ENCODE peak calls at places on chromosomes 1 and 21, in seven cellular contexts. I, T, C, L, U, V and A are unnamed samples.

GRCh38 chr1:17732475-17732874 is 22.7 kb upstream of the ACTL8 start:
- DNase-seq in I (no peak), T (no peak), C (no peak), L (no peak), U (no peak), V (no peak), A (no peak)

GRCh38 chr1:14706656-14707055 is 108.2 kb downstream of the KAZN start:
- DNase-seq in I (no peak), T (no peak), C (no peak), L (no peak), U (no peak), V (no peak), A (no peak)

GRCh38 chr1:117612517-117613248 is 6.8 kb downstream of the TENT5C start:
- DNase-seq in I (no peak), T (no peak), C (no peak), L (peak), U (no peak), V (peak), A (peak)

GRCh38 chr1:59128239-59128736 is 168.6 kb upstream of the FGGY start:
- DNase-seq in I (no peak), T (no peak), C (no peak), L (no peak), U (no peak), V (no peak), A (no peak)

GRCh38 chr1:203671047-203671446 is 44.4 kb downstream of the ATP2B4 start:
- DNase-seq in I (no peak), T (no peak), C (no peak), L (no peak), U (no peak), V (no peak), A (no peak)

GRCh38 chr1:121458291-121459048 is 273.7 kb downstream of the SRGAP2C start:
- DNase-seq in I (no peak), T (no peak), C (no peak), L (no peak), U (no peak), V (no peak), A (no peak)

GRCh38 chr1:221961532-221962292 is 219.8 kb upstream of the DUSP10 start:
- DNase-seq in I (no peak), T (no peak), C (peak), L (peak), U (no peak), V (peak), A (peak)

GRCh38 chr1:208207388-208208131 is 36.6 kb downstream of the PLXNA2 start:
- DNase-seq in I (peak), T (peak), C (peak), L (no peak), U (peak), V (no peak), A (no peak)

GRCh38 chr1:109892476-109893368 is 17.9 kb upstream of the CSF1 start:
- DNase-seq in I (no peak), T (no peak), C (no peak), L (peak), U (no peak), V (no peak), A (no peak)

GRCh38 chr1:15089244-15089992 is 64.1 kb upstream of the TMEM51 start:
- DNase-seq in I (peak), T (no peak), C (no peak), L (no peak), U (no peak), V (no peak), A (no peak)

GRCh38 chr1:92013923-92014322 is 15.9 kb upstream of the EPHX4 start:
- DNase-seq in I (no peak), T (no peak), C (no peak), L (no peak), U (no peak), V (no peak), A (no peak)

GRCh38 chr1:114274621-114275317 is 121.1 kb upstream of the SYT6 start:
- DNase-seq in I (no peak), T (no peak), C (no peak), L (no peak), U (no peak), V (no peak), A (no peak)

GRCh38 chr1:147243228-147243685 is 773 bp downstream of the CHD1L start:
- DNase-seq in I (no peak), T (no peak), C (peak), L (no peak), U (peak), V (no peak), A (peak)

GRCh38 chr1:226061793-226062557 is 541 bp upstream of the H3-3A start:
- DNase-seq in I (peak), T (peak), C (peak), L (peak), U (peak), V (no peak), A (peak)

GRCh38 chr1:156908955-156909354 is 11.5 kb upstream of the LRRC71 start:
- DNase-seq in I (no peak), T (no peak), C (no peak), L (no peak), U (no peak), V (no peak), A (no peak)

GRCh38 chr1:183281039-183281438 is 95.0 kb downstream of the LAMC2 start:
- DNase-seq in I (no peak), T (peak), C (no peak), L (peak), U (peak), V (peak), A (no peak)

GRCh38 chr1:210691039-210691438 is 362.3 kb downstream of the HHAT start:
- DNase-seq in I (no peak), T (no peak), C (no peak), L (no peak), U (no peak), V (no peak), A (no peak)

GRCh38 chr1:34611571-34611970 is 143.3 kb upstream of the GJB5 start:
- DNase-seq in I (no peak), T (no peak), C (no peak), L (no peak), U (no peak), V (no peak), A (no peak)

GRCh38 chr1:79396901-79397300 is 390.4 kb upstream of the ADGRL4 start:
- DNase-seq in I (no peak), T (no peak), C (no peak), L (no peak), U (no peak), V (no peak), A (no peak)

GRCh38 chr21:22535630-22536029 is 1537.4 kb downstream of the NCAM2 start:
- DNase-seq in I (no peak), T (peak), C (no peak), L (no peak), U (no peak), V (no peak), A (no peak)

GRCh38 chr1:10459185-10459584 is 9.4 kb downstream of the CORT start:
- DNase-seq in I (peak), T (no peak), C (peak), L (peak), U (no peak), V (peak), A (peak)

GRCh38 chr1:234553241-234554156 is 56.5 kb downstream of the IRF2BP2 start:
- DNase-seq in I (no peak), T (no peak), C (no peak), L (no peak), U (no peak), V (no peak), A (no peak)

GRCh38 chr1:68313736-68314594 is 81.6 kb upstream of the WLS start:
- DNase-seq in I (no peak), T (no peak), C (no peak), L (no peak), U (no peak), V (no peak), A (no peak)

GRCh38 chr21:16587141-16587570 is 857.4 kb downstream of the USP25 start:
- DNase-seq in I (peak), T (peak), C (peak), L (peak), U (peak), V (no peak), A (no peak)

GRCh38 chr1:110060034-110060661 is 10.3 kb downstream of the ALX3 start:
- DNase-seq in I (no peak), T (no peak), C (peak), L (peak), U (no peak), V (no peak), A (peak)

GRCh38 chr1:164662955-164663354 is 104.0 kb downstream of the PBX1 start:
- DNase-seq in I (no peak), T (no peak), C (no peak), L (no peak), U (no peak), V (no peak), A (no peak)

GRCh38 chr1:184953600-184954219 is 20.6 kb downstream of the NIBAN1 start:
- DNase-seq in I (no peak), T (no peak), C (no peak), L (no peak), U (no peak), V (no peak), A (no peak)

GRCh38 chr1:23817633-23818032 is 7.6 kb downstream of the HMGCL start:
- DNase-seq in I (no peak), T (no peak), C (no peak), L (no peak), U (no peak), V (no peak), A (no peak)

GRCh38 chr1:27300341-27301051 is 21.5 kb upstream of the TMEM222 start:
- DNase-seq in I (peak), T (peak), C (peak), L (peak), U (peak), V (peak), A (peak)
- TF ChIP-seq POLR2A in I (no peak), T (no peak), C (no peak), L (no peak), U (no peak), V (no peak), A (no peak)

DNA sequence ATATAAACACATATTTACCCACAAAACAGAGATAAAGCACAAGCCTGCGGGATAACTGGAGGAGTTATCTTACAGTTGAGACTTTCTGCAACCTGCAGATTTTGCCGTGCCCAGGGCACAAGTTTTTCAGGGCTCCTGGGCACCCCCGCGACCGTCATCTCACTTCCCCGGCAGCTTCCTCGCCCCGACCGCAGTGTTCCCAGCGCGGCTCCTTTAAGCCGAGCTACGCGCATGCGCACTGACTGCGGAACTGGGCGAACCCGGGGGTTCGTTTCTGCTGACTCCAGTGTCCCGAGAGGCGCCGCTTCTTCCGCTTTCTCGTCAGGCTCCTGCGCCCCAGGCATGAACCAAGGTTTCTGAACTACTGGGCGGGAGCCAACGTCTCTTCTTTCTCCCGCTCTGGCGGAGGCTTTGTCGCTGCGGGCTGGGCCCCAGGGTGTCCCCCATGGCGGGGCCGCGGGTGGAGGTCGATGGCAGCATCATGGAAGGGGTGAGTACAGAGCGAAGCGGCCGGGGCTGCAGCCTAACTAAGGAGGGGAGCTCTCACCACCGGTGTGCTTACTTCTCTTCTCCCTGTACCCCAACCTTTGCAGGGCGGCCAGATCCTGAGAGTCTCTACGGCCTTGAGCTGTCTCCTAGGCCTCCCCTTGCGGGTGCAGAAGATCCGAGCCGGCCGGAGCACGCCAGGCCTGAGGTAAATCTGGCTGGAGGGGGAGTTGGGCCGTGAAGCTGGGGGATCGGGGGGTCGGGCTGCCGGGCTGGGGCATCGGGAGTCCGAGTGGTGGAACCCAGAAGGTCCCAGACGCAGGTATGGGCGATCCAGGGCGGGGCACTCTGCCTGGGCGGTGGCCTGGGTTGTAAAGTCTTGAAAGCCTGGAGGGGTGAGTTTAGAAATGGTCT is at the start of gene RTCA:
- DNase-seq in I (peak), T (peak), C (peak), L (peak), U (peak), V (peak), A (peak)
- TF ChIP-seq POLR2A in I (peak), T (peak), C (peak), L (peak), U (no peak), V (peak), A (peak)

DNA sequence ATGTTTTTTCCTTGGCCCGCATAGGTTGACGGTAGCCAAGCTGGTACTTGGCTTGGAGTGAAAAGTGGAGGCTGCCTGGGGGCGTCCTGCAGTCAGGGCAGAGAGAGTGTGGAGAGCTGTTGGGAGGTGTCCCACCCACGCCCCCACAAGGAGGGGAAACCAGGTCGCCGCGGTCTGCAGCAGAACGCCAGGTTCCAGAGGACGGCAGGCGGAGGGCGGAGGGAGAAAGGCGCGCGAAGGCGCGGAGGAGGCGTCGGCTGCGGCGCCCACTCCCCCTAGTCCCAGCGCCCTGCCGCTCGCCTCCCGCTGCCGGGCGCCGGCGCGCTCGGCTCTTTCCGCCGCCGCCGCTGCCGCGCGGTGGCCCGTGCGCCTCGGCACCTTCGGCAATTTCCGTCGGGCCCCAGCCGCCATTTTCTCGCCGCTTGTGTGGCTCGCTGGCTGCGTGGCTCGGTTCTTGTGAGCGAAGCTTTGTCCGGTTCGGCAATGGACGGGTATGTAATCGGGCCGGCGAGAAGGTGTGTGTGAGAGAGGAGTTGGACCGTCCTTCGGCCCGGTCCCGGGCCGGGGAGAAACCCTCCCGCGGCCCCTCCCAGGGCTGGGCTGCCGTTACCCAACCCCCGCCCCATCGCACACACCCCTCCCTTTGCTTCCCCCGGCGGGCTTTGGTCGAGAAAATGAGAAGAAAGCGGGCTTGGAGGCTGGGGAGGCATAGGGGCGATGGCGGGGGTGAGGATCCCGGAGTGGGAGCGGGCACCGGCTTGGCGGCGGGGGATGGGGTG is at the start of gene PTBP2:
- DNase-seq in I (peak), T (peak), C (peak), L (peak), U (peak), V (peak), A (peak)
- TF ChIP-seq POLR2A in I (no peak), T (peak), C (peak), L (peak), U (no peak), V (no peak), A (peak)

GRCh38 chr1:56925193-56925592 is 40.6 kb downstream of the C8B start:
- DNase-seq in I (no peak), T (no peak), C (no peak), L (no peak), U (no peak), V (no peak), A (no peak)
- TF ChIP-seq POLR2A in I (no peak), T (no peak), C (no peak), L (no peak), U (no peak), V (no peak), A (no peak)

GRCh38 chr1:26021647-26022403 is at the start of gene EXTL1:
- DNase-seq in I (no peak), T (no peak), C (no peak), L (no peak), U (no peak), V (no peak), A (no peak)
- TF ChIP-seq POLR2A in I (no peak), T (no peak), C (no peak), L (no peak), U (no peak), V (no peak), A (no peak)

GRCh38 chr21:34703566-34703965 is 34.8 kb downstream of the CLIC6 start:
- DNase-seq in I (no peak), T (no peak), C (no peak), L (no peak), U (no peak), V (no peak), A (no peak)

GRCh38 chr21:34704119-34704518 is 35.3 kb downstream of the CLIC6 start:
- DNase-seq in I (peak), T (no peak), C (no peak), L (no peak), U (peak), V (no peak), A (no peak)

GRCh38 chr21:34705032-34705431 is 36.2 kb downstream of the CLIC6 start:
- DNase-seq in I (peak), T (no peak), C (no peak), L (no peak), U (peak), V (no peak), A (no peak)

GRCh38 chr21:34706337-34706736 is 37.5 kb downstream of the CLIC6 start:
- DNase-seq in I (no peak), T (no peak), C (no peak), L (no peak), U (no peak), V (no peak), A (peak)

DNA sequence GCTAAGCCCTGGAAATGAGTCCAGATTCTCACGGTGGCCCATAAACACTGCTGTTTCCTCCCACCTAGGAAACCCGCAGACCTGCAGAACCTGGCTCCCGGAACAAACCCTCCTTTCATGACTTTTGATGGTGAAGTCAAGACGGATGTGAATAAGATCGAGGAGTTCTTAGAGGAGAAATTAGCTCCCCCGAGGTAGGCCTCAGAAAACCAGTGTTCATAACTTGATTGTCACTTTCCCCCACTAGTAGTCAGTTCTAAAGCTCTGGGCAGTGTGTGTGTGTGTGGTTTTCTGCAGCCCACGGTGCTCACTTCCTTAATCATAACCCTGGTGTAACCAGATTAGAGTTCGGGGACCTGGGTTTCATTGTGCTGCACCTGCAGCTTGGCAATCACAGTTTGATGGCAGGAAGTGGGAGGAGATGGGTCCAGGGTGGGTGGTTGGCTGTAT is 39.1 kb downstream of the CLIC6 start:
- DNase-seq in I (no peak), T (no peak), C (no peak), L (no peak), U (no peak), V (no peak), A (no peak)
- TF ChIP-seq POLR2A in I (no peak), T (no peak), C (no peak), L (no peak), U (no peak), V (no peak), A (no peak)

DNA sequence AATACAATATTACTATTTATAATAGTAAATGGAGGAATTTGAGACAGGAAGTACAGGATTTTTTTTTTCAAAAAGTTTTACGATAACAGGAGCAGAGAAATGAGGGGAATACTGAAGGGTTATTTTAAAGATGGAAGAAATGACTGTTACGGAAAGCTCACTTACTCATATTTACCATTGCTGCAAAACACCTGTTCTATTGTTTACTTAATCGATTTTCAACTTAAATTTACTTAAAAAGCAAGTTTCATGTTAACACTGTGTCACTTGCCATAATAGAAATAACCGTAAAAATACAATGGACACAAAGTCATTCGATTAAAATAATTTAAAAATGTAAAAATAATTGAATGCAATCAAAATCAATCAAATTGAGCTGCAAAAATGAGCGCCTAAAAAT is 3.4 kb upstream of the EXO1 start:
- DNase-seq in I (no peak), T (no peak), C (no peak), L (no peak), U (no peak), V (no peak), A (no peak)
- TF ChIP-seq POLR2A in I (no peak), T (no peak), C (no peak), L (no peak), U (no peak), V (no peak), A (no peak)

GRCh38 chr1:32332290-32333079 is 3.5 kb downstream of the MARCKSL1 start:
- DNase-seq in I (peak), T (no peak), C (no peak), L (no peak), U (no peak), V (no peak), A (no peak)
- TF ChIP-seq POLR2A in I (no peak), T (no peak), C (peak), L (no peak), U (no peak), V (no peak), A (no peak)